ENCODE peak calls at places on chromosome 20, in six cellular contexts. D is stimulated activated CD4-positive, alpha-beta T cell treated with anti-CD3 and anti-CD28 coated beads, Interleukin-1b, Interleukin-23, amount 100 ng/mL, for 1 hour; X is RWPE1; Y is T-helper 17 cell; Q is activated effector memory CD4-positive, alpha-beta T cell treated with Interleukin-2 at 50 U/mL for 16 hours; T is activated T-helper 1 cell treated with Interleukin-2 at 50 U/mL for 16 hours. O is an unnamed sample.

GRCh38 chr20:42274977-42275376 is 656.8 kb upstream of the CHD6 start:
- DNase-seq in Q (no peak), T (no peak), D (no peak), X (no peak), Y (no peak), O (no peak)

GRCh38 chr20:39067526-39068216 is 105.5 kb downstream of the DHX35 start:
- DNase-seq in D (no peak), Q (no peak), T (no peak), X (no peak), Y (no peak), O (no peak)

GRCh38 chr20:11247059-11247630 is 573.3 kb upstream of the JAG1 start:
- DNase-seq in X (no peak), Y (no peak), D (no peak), T (no peak), Q (no peak), O (no peak)

GRCh38 chr20:33103561-33103960 is 24.1 kb downstream of the BPIFB4 start:
- DNase-seq in Y (no peak), Q (no peak), X (no peak), T (no peak), D (no peak), O (no peak)

GRCh38 chr20:1941226-1941625 is 46.0 kb downstream of the SIRPA start:
- DNase-seq in T (no peak), Q (no peak), Y (no peak), D (no peak), X (peak; percentile 98), O (no peak)

GRCh38 chr20:25148181-25148981 is 47.1 kb upstream of the ENTPD6 start:
- DNase-seq in X (peak; percentile 20), T (peak; percentile 33), Y (peak; percentile 43), D (peak; percentile 41), Q (peak; percentile 24), O (peak; percentile 30)

GRCh38 chr20:50054626-50055511 is 58.1 kb downstream of the UBE2V1 start:
- DNase-seq in D (no peak), T (no peak), X (no peak), Y (no peak), Q (no peak), O (no peak)

GRCh38 chr20:36070451-36070850 is 84.1 kb upstream of the EPB41L1 start:
- DNase-seq in X (no peak), Q (no peak), T (no peak), Y (no peak), D (no peak), O (no peak)

GRCh38 chr20:4726710-4727391 is 5.1 kb downstream of the PRND start:
- DNase-seq in D (no peak), T (no peak), Q (no peak), X (peak; percentile 37), Y (no peak), O (no peak)

GRCh38 chr20:40654876-40655275 is 34.2 kb downstream of the MAFB start:
- DNase-seq in D (no peak), X (no peak), T (no peak), Q (no peak), Y (no peak), O (no peak)

GRCh38 chr20:53943522-53944291 is 126.7 kb downstream of the BCAS1 start:
- DNase-seq in Q (no peak), X (peak; percentile 60), Y (peak; percentile 14), D (no peak), T (no peak), O (no peak)

GRCh38 chr20:46923550-46923949 is 28.9 kb downstream of the EYA2 start:
- DNase-seq in T (no peak), Y (no peak), X (no peak), D (no peak), Q (no peak), O (no peak)

GRCh38 chr20:57308451-57309410 is 20.9 kb upstream of the SPO11 start:
- DNase-seq in T (no peak), X (no peak), Y (no peak), Q (no peak), D (no peak), O (no peak)

GRCh38 chr20:40945754-40946451 is 82.7 kb upstream of the TOP1 start:
- DNase-seq in Q (no peak), Y (no peak), X (peak; percentile 49), D (no peak), T (no peak), O (peak; percentile 38)

GRCh38 chr20:33859157-33859695 is 48.1 kb downstream of the CHMP4B start:
- DNase-seq in D (no peak), T (peak; percentile 44), X (no peak), Q (peak; percentile 54), Y (peak; percentile 24), O (no peak)

GRCh38 chr20:16671753-16672152 is 58.1 kb upstream of the SNRPB2 start:
- DNase-seq in D (no peak), Q (no peak), T (no peak), X (no peak), Y (no peak), O (no peak)

GRCh38 chr20:48795732-48796131 is 32.1 kb downstream of the PREX1 start:
- DNase-seq in X (no peak), Q (no peak), D (no peak), T (no peak), Y (no peak), O (no peak)

GRCh38 chr20:46276531-46276930 is 31.8 kb downstream of the CDH22 start:
- DNase-seq in D (no peak), X (peak; percentile 38), T (no peak), Y (no peak), Q (no peak), O (no peak)

GRCh38 chr20:51871943-51872342 is 69.6 kb upstream of the SALL4 start:
- DNase-seq in Q (no peak), Y (no peak), X (no peak), T (no peak), D (no peak), O (no peak)

GRCh38 chr20:20211988-20212518 is 155.9 kb upstream of the INSM1 start:
- DNase-seq in D (no peak), Q (no peak), X (no peak), Y (no peak), T (no peak), O (no peak)

GRCh38 chr20:41905186-41905585 is 287.0 kb upstream of the CHD6 start:
- DNase-seq in Q (no peak), D (no peak), X (no peak), T (no peak), Y (no peak), O (no peak)

GRCh38 chr20:43751167-43752050 is 24.6 kb upstream of the GTSF1L start:
- DNase-seq in Y (no peak), D (no peak), T (no peak), Q (no peak), X (peak; percentile 82), O (no peak)

GRCh38 chr20:19008497-19008896 is 194.9 kb downstream of the SCP2D1 start:
- DNase-seq in Y (no peak), X (no peak), T (no peak), Q (no peak), D (no peak), O (no peak)

GRCh38 chr20:63457737-63458136 is 14.7 kb downstream of the KCNQ2 start:
- DNase-seq in Y (no peak), X (peak; percentile 98), Q (no peak), D (no peak), T (no peak), O (no peak)

GRCh38 chr20:48754269-48754668 is 73.5 kb downstream of the PREX1 start:
- DNase-seq in X (no peak), Q (no peak), D (no peak), Y (no peak), T (no peak), O (no peak)

GRCh38 chr20:4637081-4637797 is 84.5 kb upstream of the PRND start:
- DNase-seq in T (no peak), D (no peak), Y (no peak), X (peak; percentile 48), Q (no peak), O (no peak)

GRCh38 chr20:56247954-56248782 is at the start of gene MC3R:
- DNase-seq in T (no peak), Y (no peak), X (peak; percentile 75), Q (peak; percentile 5), D (peak; percentile 5), O (peak; percentile 32)

GRCh38 chr20:59221049-59221748 is 57.6 kb downstream of the ZNF831 start:
- DNase-seq in D (no peak), T (no peak), Q (no peak), X (no peak), Y (no peak), O (no peak)

GRCh38 chr20:23235173-23236027 is 115.2 kb upstream of the NXT1 start:
- DNase-seq in T (no peak), D (no peak), X (peak; percentile 71), Y (peak; percentile 19), Q (no peak), O (peak; percentile 61)

GRCh38 chr20:18739785-18740184 is 73.8 kb upstream of the SCP2D1 start:
- DNase-seq in D (no peak), Y (no peak), Q (no peak), X (no peak), T (no peak), O (peak; percentile 42)

GRCh38 chr20:22577515-22578220 is 6.7 kb downstream of the FOXA2 start:
- DNase-seq in Y (no peak), T (no peak), X (no peak), Q (no peak), D (no peak), O (peak; percentile 62)

GRCh38 chr20:61630816-61631215 is 378.8 kb downstream of the CDH4 start:
- DNase-seq in Y (no peak), T (no peak), Q (no peak), D (no peak), X (no peak), O (no peak)